ENCODE peak calls at places on chromosome 15, in four cellular contexts. H, T, B and O are unnamed samples.

GRCh38 chr15:68797157-68797556 is 23.5 kb downstream of the ANP32A start:
- DNase-seq in B (no peak), H (no peak), T (no peak), O (no peak)

GRCh38 chr15:34799825-34800168 is 4.4 kb upstream of the ACTC1 start:
- DNase-seq in H (no peak), B (no peak), T (peak; percentile 7), O (no peak)

GRCh38 chr15:66743703-66744536 is 41.9 kb downstream of the SMAD6 start:
- DNase-seq in H (no peak), T (no peak), B (no peak), O (no peak)

GRCh38 chr15:72493220-72493619 is 19.1 kb downstream of the ARIH1 start:
- DNase-seq in T (no peak), B (no peak), H (no peak), O (no peak)

GRCh38 chr15:88509321-88509720 is 37.2 kb downstream of the DET1 start:
- DNase-seq in H (no peak), T (no peak), B (no peak), O (no peak)

GRCh38 chr15:89379818-89380217 is 45.2 kb upstream of the POLG start:
- DNase-seq in H (no peak), T (no peak), B (no peak), O (no peak)

GRCh38 chr15:97189152-97189551 is 771.4 kb upstream of the ARRDC4 start:
- DNase-seq in T (no peak), H (no peak), B (no peak), O (no peak)

GRCh38 chr15:67331676-67332075 is 77.1 kb downstream of the IQCH start:
- DNase-seq in H (no peak), B (no peak), T (no peak), O (no peak)

GRCh38 chr15:63909819-63910437 is 76.2 kb upstream of the HERC1 start:
- DNase-seq in T (peak; percentile 50), H (no peak), B (no peak), O (no peak)

GRCh38 chr15:69143756-69144436 is 16.5 kb upstream of the GLCE start:
- DNase-seq in T (no peak), H (no peak), B (no peak), O (no peak)

GRCh38 chr15:26771168-26771916 is 1.5 kb downstream of the GABRB3 start:
- DNase-seq in B (no peak), T (peak; percentile 51), H (no peak), O (no peak)

GRCh38 chr15:62979252-62979651 is 63.3 kb upstream of the TPM1 start:
- DNase-seq in H (no peak), T (no peak), B (no peak), O (no peak)

GRCh38 chr15:40787344-40787841 is 17.6 kb downstream of the C15orf62 start:
- DNase-seq in H (no peak), T (peak; percentile 7), B (peak; percentile 45), O (no peak)

GRCh38 chr15:60379466-60380274 is 18.1 kb downstream of the ANXA2 start:
- DNase-seq in H (no peak), T (no peak), B (no peak), O (no peak)

GRCh38 chr15:70328137-70329115 is 230.7 kb upstream of the TLE3 start:
- DNase-seq in B (no peak), H (no peak), T (no peak), O (no peak)

GRCh38 chr15:28167042-28167441 is 67.9 kb upstream of the OCA2 start:
- DNase-seq in H (no peak), B (no peak), T (no peak), O (no peak)

GRCh38 chr15:81897011-81897677 is 148.7 kb downstream of the MEX3B start:
- DNase-seq in B (no peak), H (no peak), T (no peak), O (no peak)

GRCh38 chr15:28962851-28963710 is 77.3 kb downstream of the APBA2 start:
- DNase-seq in B (no peak), T (no peak), H (no peak), O (no peak)

GRCh38 chr15:69887018-69887417 is 210.7 kb downstream of the TLE3 start:
- DNase-seq in B (no peak), H (no peak), T (no peak), O (no peak)

GRCh38 chr15:67859331-67859946 is 19.6 kb upstream of the RNU6-1 start:
- DNase-seq in B (no peak), H (no peak), T (no peak), O (no peak)

GRCh38 chr15:24772709-24773373 is 97.3 kb downstream of the NPAP1 start:
- DNase-seq in T (peak; percentile 50), H (peak; percentile 19), B (peak; percentile 29), O (no peak)

GRCh38 chr15:53072077-53072476 is 281.9 kb upstream of the ONECUT1 start:
- DNase-seq in B (no peak), T (peak; percentile 10), H (no peak), O (no peak)

GRCh38 chr15:71452893-71453292 is 337.6 kb downstream of the THSD4 start:
- DNase-seq in H (no peak), B (no peak), T (no peak), O (no peak)

GRCh38 chr15:31843426-31844055 is 186.8 kb upstream of the CHRNA7 start:
- DNase-seq in B (no peak), T (no peak), H (no peak), O (no peak)

GRCh38 chr15:94584833-94585244 is 353.5 kb downstream of the MCTP2 start:
- DNase-seq in B (no peak), T (no peak), H (no peak), O (peak; percentile 5)

GRCh38 chr15:52520421-52520820 is 8.3 kb downstream of the MYO5A start:
- DNase-seq in T (no peak), B (no peak), H (no peak), O (no peak)

GRCh38 chr15:84863480-84864428 is 20.7 kb upstream of the SLC28A1 start:
- DNase-seq in T (no peak), B (no peak), H (no peak), O (no peak)

GRCh38 chr15:50876260-50876988 is 32.1 kb upstream of the AP4E1 start:
- DNase-seq in H (no peak), T (no peak), B (no peak), O (peak; percentile 4)

GRCh38 chr15:63497642-63498100 is 6.7 kb upstream of the USP3 start:
- DNase-seq in B (no peak), H (peak; percentile 43), T (no peak), O (no peak)

GRCh38 chr15:50531763-50532162 is 14.7 kb downstream of the USP50 start:
- DNase-seq in H (no peak), T (no peak), B (no peak), O (no peak)

GRCh38 chr15:64596701-64597468 is 136.5 kb downstream of the ZNF609 start:
- DNase-seq in H (no peak), B (no peak), T (peak; percentile 71), O (no peak)

GRCh38 chr15:69060041-69060481 is 45.6 kb downstream of the NOX5 start:
- DNase-seq in B (no peak), T (no peak), H (no peak), O (no peak)